ENCODE peak calls at places on chromosomes 16 and 17, in eight cellular contexts. D is B cell, G is bronchial epithelial cell, U is neural progenitor cell, T is NCI-H524 treated with DMSO at 0.1 percent for 48 hours, K is NCI-H510A treated with DMSO at 0.1 percent for 48 hours, Y is iris pigment epithelial cell, C is EH. L is an unnamed sample.

GRCh38 chr17:41655611-41656111 is 31.3 kb upstream of the KRT17 start:
- DNase-seq in D (no peak), G (peak; percentile 99), U (peak; percentile 71), T (no peak), K (peak; percentile 32), Y (no peak), C (no peak), L (no peak)

GRCh38 chr17:2050871-2051387 is 4.0 kb upstream of the HIC1 start:
- DNase-seq in D (peak; percentile 52), G (no peak), U (peak; percentile 82), T (no peak), K (no peak), Y (peak; percentile 61), C (peak; percentile 69), L (no peak)

GRCh38 chr17:82845163-82845807 is 5.5 kb upstream of the ZNF750 start:
- DNase-seq in D (no peak), G (no peak), U (no peak), T (no peak), K (no peak), Y (no peak), C (no peak), L (no peak)

GRCh38 chr16:12729448-12729847 is 74.2 kb downstream of the CPPED1 start:
- DNase-seq in D (no peak), G (no peak), U (no peak), T (no peak), K (no peak), Y (peak; percentile 87), C (peak; percentile 87), L (no peak)

GRCh38 chr17:17269926-17270773 is 10.9 kb downstream of the COPS3 start:
- DNase-seq in D (no peak), G (peak; percentile 12), U (peak; percentile 13), T (no peak), K (no peak), Y (no peak), C (peak; percentile 8), L (no peak)

GRCh38 chr16:8893976-8894690 is 12.0 kb downstream of the LITAFD start:
- DNase-seq in D (no peak), G (no peak), U (no peak), T (no peak), K (no peak), Y (no peak), C (no peak), L (no peak)

GRCh38 chr17:41548844-41549595 is 20.9 kb upstream of the KRT19 start:
- DNase-seq in D (peak; percentile 78), G (peak; percentile 82), U (peak; percentile 95), T (peak; percentile 5), K (peak; percentile 91), Y (peak; percentile 89), C (peak; percentile 90), L (peak; percentile 88)

GRCh38 chr17:29585080-29585751 is 4.2 kb downstream of the GIT1 start:
- DNase-seq in D (no peak), G (no peak), U (no peak), T (no peak), K (no peak), Y (no peak), C (peak; percentile 31), L (no peak)

GRCh38 chr16:11949527-11949926 is 7.7 kb upstream of the NPIPB2 start:
- DNase-seq in D (peak; percentile 74), G (peak; percentile 44), U (peak; percentile 75), T (peak; percentile 39), K (peak; percentile 28), Y (peak; percentile 44), C (peak; percentile 75), L (peak; percentile 48)

GRCh38 chr17:59810894-59811153 is 81.9 kb downstream of the TUBD1 start:
- DNase-seq in D (no peak), G (no peak), U (no peak), T (no peak), K (no peak), Y (peak; percentile 33), C (peak; percentile 81), L (no peak)

GRCh38 chr17:75738218-75738802 is 17.1 kb downstream of the ITGB4 start:
- DNase-seq in D (no peak), G (no peak), U (no peak), T (no peak), K (no peak), Y (peak; percentile 20), C (peak; percentile 65), L (no peak)

GRCh38 chr16:28042856-28043255 is 20.7 kb downstream of the GSG1L start:
- DNase-seq in D (no peak), G (no peak), U (no peak), T (no peak), K (no peak), Y (peak; percentile 31), C (peak; percentile 57), L (peak; percentile 17)

GRCh38 chr17:36850794-36851193 is 86.5 kb upstream of the LHX1 start:
- DNase-seq in D (no peak), G (peak; percentile 79), U (no peak), T (no peak), K (no peak), Y (peak; percentile 78), C (peak; percentile 92), L (peak; percentile 74)